ENCODE peak calls at places on chromosome 19, in nine cellular contexts. O is H9, K is sigmoid colon, B is PC-3, X is type B pancreatic cell, Y is WTC11, R is K562, S is heart left ventricle, J is cardiac fibroblast. L is an unnamed sample.

GRCh38 chr19:44757735-44758505 is 9.4 kb downstream of the BCL3 start:
- DNase-seq in O (peak; percentile 74), K (peak; percentile 90), B (no peak), X (no peak), Y (peak; percentile 76), R (no peak), S (peak; percentile 87), J (peak; percentile 68), L (peak; percentile 64)

GRCh38 chr19:6717036-6717435 is 3.4 kb downstream of the C3 start:
- DNase-seq in O (peak; percentile 48), K (no peak), B (no peak), X (no peak), Y (no peak), R (no peak), S (no peak), J (no peak), L (no peak)

GRCh38 chr19:3096267-3096901 is 2.2 kb downstream of the GNA11 start:
- DNase-seq in O (no peak), K (no peak), B (no peak), X (no peak), Y (no peak), R (no peak), S (no peak), J (no peak), L (no peak)

GRCh38 chr19:16527971-16528521 is 14.2 kb downstream of the CHERP start:
- DNase-seq in O (peak; percentile 56), K (no peak), B (peak; percentile 25), X (no peak), Y (peak; percentile 59), R (peak; percentile 20), S (no peak), J (peak; percentile 32), L (peak; percentile 46)

GRCh38 chr19:23906835-23907234 is 7.9 kb upstream of the ZNF726 start:
- DNase-seq in O (no peak), K (no peak), B (no peak), X (no peak), Y (no peak), R (no peak), S (no peak), J (no peak), L (no peak)

GRCh38 chr19:4140237-4140711 is 13.2 kb upstream of the CREB3L3 start:
- DNase-seq in O (peak; percentile 75), K (no peak), B (peak; percentile 64), X (no peak), Y (peak; percentile 61), R (peak; percentile 78), S (no peak), J (peak; percentile 77), L (peak; percentile 25)

GRCh38 chr19:43532571-43532961 is 422 bp upstream of the ZNF575 start:
- DNase-seq in O (peak; percentile 48), K (peak; percentile 80), B (no peak), X (no peak), Y (peak; percentile 24), R (no peak), S (peak; percentile 56), J (no peak), L (peak; percentile 22)

GRCh38 chr19:14871619-14872230 is 14.2 kb downstream of the OR7A17 start:
- DNase-seq in O (no peak), K (no peak), B (peak; percentile 68), X (no peak), Y (no peak), R (peak; percentile 29), S (no peak), J (peak; percentile 33), L (no peak)

GRCh38 chr19:5961969-5962945 is 15.7 kb downstream of the RANBP3 start:
- DNase-seq in O (no peak), K (no peak), B (peak; percentile 74), X (no peak), Y (no peak), R (no peak), S (no peak), J (peak; percentile 69), L (peak; percentile 47)

GRCh38 chr19:1651548-1652394 is 644 bp downstream of the TCF3 start:
- DNase-seq in O (no peak), K (peak; percentile 82), B (no peak), X (peak; percentile 72), Y (no peak), R (peak; percentile 67), S (peak; percentile 50), J (peak; percentile 28), L (peak; percentile 33)

GRCh38 chr19:47650695-47651094 is 41.8 kb downstream of the BICRA start:
- DNase-seq in O (no peak), K (no peak), B (no peak), X (no peak), Y (no peak), R (no peak), S (no peak), J (no peak), L (no peak)

GRCh38 chr19:8036438-8037099 is 16.0 kb upstream of the CCL25 start:
- DNase-seq in O (no peak), K (no peak), B (no peak), X (no peak), Y (no peak), R (no peak), S (no peak), J (no peak), L (no peak)

GRCh38 chr19:42764836-42765235 is 642 bp downstream of the PSG8 start:
- DNase-seq in O (no peak), K (no peak), B (no peak), X (no peak), Y (no peak), R (no peak), S (no peak), J (no peak), L (no peak)

GRCh38 chr19:56119585-56119978 is 1.5 kb downstream of the ZNF787 start:
- DNase-seq in O (no peak), K (no peak), B (peak; percentile 12), X (no peak), Y (no peak), R (no peak), S (no peak), J (peak; percentile 51), L (no peak)

GRCh38 chr19:47637550-47637949 is 28.6 kb downstream of the BICRA start:
- DNase-seq in O (no peak), K (no peak), B (no peak), X (no peak), Y (no peak), R (no peak), S (no peak), J (peak; percentile 74), L (no peak)

GRCh38 chr19:50478901-50479715 is 2.5 kb upstream of the GARIN5A start:
- DNase-seq in O (peak; percentile 83), K (no peak), B (peak; percentile 38), X (no peak), Y (peak; percentile 77), R (peak; percentile 76), S (no peak), J (peak; percentile 60), L (no peak)
- TF ChIP-seq CTCF in O (peak; percentile 90), K (no peak), B (peak; percentile 80), X (peak; percentile 65), Y (peak; percentile 37), R (peak; percentile 100), S (peak; percentile 48), J (peak; percentile 83), L (no peak)

DNA sequence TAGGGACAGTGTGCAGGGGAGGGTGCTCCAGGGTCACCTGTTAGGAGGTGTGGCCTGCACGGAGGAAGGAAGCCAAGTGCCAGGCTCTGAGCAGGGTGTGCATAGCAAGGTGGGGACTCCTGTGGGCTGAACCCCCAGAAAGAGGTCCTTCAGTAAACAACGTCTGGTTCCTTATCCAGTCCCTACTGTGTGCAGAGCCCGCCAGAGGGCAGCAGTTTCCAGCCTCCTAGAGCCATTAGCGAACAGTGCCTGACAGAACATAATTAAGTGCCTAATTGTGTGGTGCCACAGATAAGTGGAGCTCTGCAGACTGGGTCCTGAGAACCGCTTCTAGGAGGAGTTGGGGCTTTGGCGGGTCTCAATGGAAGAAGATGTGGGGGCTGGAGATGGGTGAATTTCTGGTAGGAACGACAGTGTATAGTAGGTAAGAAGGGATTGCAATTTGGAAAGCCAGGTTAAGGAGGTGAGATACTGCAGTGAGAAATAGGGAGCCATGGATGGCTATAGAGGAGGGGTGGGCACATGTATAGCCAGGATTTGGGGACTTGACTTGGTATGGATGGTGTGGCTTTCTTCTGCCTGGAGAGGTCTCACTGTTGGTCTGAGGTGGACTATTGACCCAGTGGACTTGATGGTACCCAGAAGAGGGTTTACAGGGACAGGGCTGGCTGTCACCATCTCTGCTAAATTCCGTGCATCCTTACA is 323.1 kb downstream of the ZNF536 start:
- DNase-seq in O (peak; percentile 72), K (peak; percentile 42), B (no peak), X (no peak), Y (peak; percentile 72), R (no peak), S (no peak), J (no peak), L (peak; percentile 47)
- TF ChIP-seq CTCF in O (peak; percentile 73), K (no peak), B (no peak), X (peak; percentile 29), Y (no peak), R (peak; percentile 39), S (peak; percentile 17), J (no peak), L (no peak)

DNA sequence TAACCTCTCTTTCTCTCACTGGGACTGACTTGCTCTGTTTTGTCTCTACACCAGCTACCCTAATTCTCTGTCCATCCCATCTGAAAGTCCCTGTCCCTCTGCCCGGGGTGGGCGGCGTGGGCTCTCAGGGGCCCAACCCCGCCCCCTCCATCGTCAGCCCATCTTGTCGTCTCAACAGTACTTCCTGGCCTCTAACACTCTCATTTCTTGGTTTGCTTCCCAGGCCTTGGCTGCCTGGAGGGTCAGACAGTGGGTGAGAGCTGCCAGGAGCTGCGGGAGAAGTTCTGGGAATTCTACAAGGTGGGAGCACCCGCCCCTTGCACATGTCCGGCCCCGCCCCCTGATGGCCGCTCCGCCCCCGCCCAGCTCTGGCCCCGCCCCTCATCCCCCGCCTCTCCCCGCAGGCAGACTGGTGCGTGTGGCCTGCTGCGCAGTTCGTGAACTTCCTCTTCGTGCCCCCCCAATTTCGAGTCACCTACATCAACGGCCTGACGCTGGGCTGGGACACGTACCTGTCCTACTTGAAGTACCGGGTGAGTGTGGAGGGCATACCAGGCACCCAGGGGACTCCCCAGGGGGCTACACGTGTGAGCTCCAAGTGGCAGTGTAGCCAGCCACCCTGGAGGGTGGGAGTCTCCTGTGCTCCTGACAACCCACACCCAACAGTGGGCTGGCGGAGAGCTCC is 1.7 kb downstream of the MPV17L2 start:
- DNase-seq in O (peak; percentile 77), K (peak; percentile 90), B (peak; percentile 33), X (no peak), Y (peak; percentile 63), R (peak; percentile 83), S (no peak), J (no peak), L (peak; percentile 35)
- TF ChIP-seq CTCF in O (no peak), K (no peak), B (no peak), X (no peak), Y (no peak), R (no peak), S (no peak), J (no peak), L (no peak)

GRCh38 chr19:12610540-12611360 is at the start of the genes ZNF490 and ZNF791:
- DNase-seq in O (peak; percentile 97), K (peak; percentile 99), B (peak; percentile 100), X (peak; percentile 96), Y (peak; percentile 97), R (peak; percentile 97), S (peak; percentile 99), J (peak; percentile 98), L (peak; percentile 96)
- TF ChIP-seq CTCF in O (peak; percentile 34), K (no peak), B (peak; percentile 28), X (no peak), Y (no peak), R (no peak), S (no peak), J (no peak), L (no peak)

GRCh38 chr19:51712461-51713081 is 11.2 kb downstream of the HAS1 start:
- DNase-seq in O (peak; percentile 78), K (no peak), B (peak; percentile 85), X (no peak), Y (peak; percentile 66), R (no peak), S (no peak), J (peak; percentile 65), L (peak; percentile 38)
- TF ChIP-seq CTCF in O (peak; percentile 76), K (no peak), B (peak; percentile 90), X (peak; percentile 55), Y (peak; percentile 60), R (peak; percentile 70), S (peak; percentile 29), J (peak; percentile 55), L (peak; percentile 49)